ENCODE peak calls at places on chromosome 17, in five cellular contexts. One of them, this sample, is unnamed.

GRCh38 chr17:66175892-66176291 is 16.0 kb downstream of the CEP112 start:
- DNase-seq in lower lobe of right lung: no peak
- DNase-seq in psoas muscle: no peak
- DNase-seq in type B pancreatic cell: no peak
- DNase-seq in fibroblast of pulmonary artery: no peak
- DNase-seq in this sample: no peak

GRCh38 chr17:35089846-35090193 is 26.3 kb upstream of the RFFL start:
- DNase-seq in lower lobe of right lung: peak; percentile 54
- DNase-seq in psoas muscle: no peak
- DNase-seq in type B pancreatic cell: no peak
- DNase-seq in fibroblast of pulmonary artery: peak; percentile 38
- DNase-seq in this sample: no peak

GRCh38 chr17:14768923-14769322 is 468.0 kb downstream of the HS3ST3B1 start:
- DNase-seq in lower lobe of right lung: no peak
- DNase-seq in psoas muscle: no peak
- DNase-seq in type B pancreatic cell: no peak
- DNase-seq in fibroblast of pulmonary artery: no peak
- DNase-seq in this sample: no peak

GRCh38 chr17:7393613-7394451 is 493 bp downstream of the PLSCR3 start:
- DNase-seq in lower lobe of right lung: no peak
- DNase-seq in psoas muscle: peak; percentile 49
- DNase-seq in type B pancreatic cell: no peak
- DNase-seq in fibroblast of pulmonary artery: no peak
- DNase-seq in this sample: no peak

GRCh38 chr17:75078097-75079022 is 9.4 kb upstream of the SLC16A5 start:
- DNase-seq in lower lobe of right lung: peak; percentile 68
- DNase-seq in psoas muscle: no peak
- DNase-seq in type B pancreatic cell: no peak
- DNase-seq in fibroblast of pulmonary artery: peak; percentile 55
- DNase-seq in this sample: no peak

GRCh38 chr17:80780381-80781187 is 211.1 kb upstream of the CHMP6 start:
- DNase-seq in lower lobe of right lung: no peak
- DNase-seq in psoas muscle: no peak
- DNase-seq in type B pancreatic cell: no peak
- DNase-seq in fibroblast of pulmonary artery: no peak
- DNase-seq in this sample: peak; percentile 45

GRCh38 chr17:73823684-73824083 is 179.4 kb upstream of the SDK2 start:
- DNase-seq in lower lobe of right lung: no peak
- DNase-seq in psoas muscle: no peak
- DNase-seq in type B pancreatic cell: no peak
- DNase-seq in fibroblast of pulmonary artery: no peak
- DNase-seq in this sample: no peak

GRCh38 chr17:48532261-48532660 is 1.4 kb upstream of the HOXB1 start:
- DNase-seq in lower lobe of right lung: no peak
- DNase-seq in psoas muscle: no peak
- DNase-seq in type B pancreatic cell: no peak
- DNase-seq in fibroblast of pulmonary artery: no peak
- DNase-seq in this sample: no peak

GRCh38 chr17:54256530-54256929 is 433.8 kb downstream of the KIF2B start:
- DNase-seq in lower lobe of right lung: no peak
- DNase-seq in psoas muscle: no peak
- DNase-seq in type B pancreatic cell: no peak
- DNase-seq in fibroblast of pulmonary artery: no peak
- DNase-seq in this sample: no peak

GRCh38 chr17:40361063-40361924 is 3.2 kb downstream of the GJD3 start:
- DNase-seq in lower lobe of right lung: no peak
- DNase-seq in psoas muscle: no peak
- DNase-seq in type B pancreatic cell: no peak
- DNase-seq in fibroblast of pulmonary artery: no peak
- DNase-seq in this sample: no peak

GRCh38 chr17:17305282-17305801 is 2.2 kb downstream of the NT5M start:
- DNase-seq in lower lobe of right lung: no peak
- DNase-seq in psoas muscle: no peak
- DNase-seq in type B pancreatic cell: no peak
- DNase-seq in fibroblast of pulmonary artery: no peak
- DNase-seq in this sample: no peak

GRCh38 chr17:10295728-10296343 is 77.0 kb downstream of the MYH13 start:
- DNase-seq in lower lobe of right lung: no peak
- DNase-seq in psoas muscle: peak; percentile 36
- DNase-seq in type B pancreatic cell: no peak
- DNase-seq in fibroblast of pulmonary artery: peak; percentile 83
- DNase-seq in this sample: no peak

GRCh38 chr17:751269-752001 is 629 bp downstream of the GEMIN4 start:
- DNase-seq in lower lobe of right lung: peak; percentile 62
- DNase-seq in psoas muscle: peak; percentile 56
- DNase-seq in type B pancreatic cell: no peak
- DNase-seq in fibroblast of pulmonary artery: peak; percentile 47
- DNase-seq in this sample: no peak

GRCh38 chr17:83180264-83180995 is 101.0 kb downstream of the METRNL start:
- DNase-seq in lower lobe of right lung: no peak
- DNase-seq in psoas muscle: no peak
- DNase-seq in type B pancreatic cell: peak; percentile 54
- DNase-seq in fibroblast of pulmonary artery: no peak
- DNase-seq in this sample: no peak

GRCh38 chr17:45430006-45430737 is 2.5 kb downstream of the ARHGAP27 start:
- DNase-seq in lower lobe of right lung: peak; percentile 47
- DNase-seq in psoas muscle: no peak
- DNase-seq in type B pancreatic cell: no peak
- DNase-seq in fibroblast of pulmonary artery: no peak
- DNase-seq in this sample: no peak

GRCh38 chr17:17740627-17741237 is 59.5 kb downstream of the RAI1 start:
- DNase-seq in lower lobe of right lung: no peak
- DNase-seq in psoas muscle: no peak
- DNase-seq in type B pancreatic cell: no peak
- DNase-seq in fibroblast of pulmonary artery: no peak
- DNase-seq in this sample: no peak